ENCODE peak calls at places on chromosomes 5 and 9, in seven cellular contexts. J, L, U, M, Y, S and X are unnamed samples.

GRCh38 chr9:71762900-71763653 is 5.2 kb downstream of the CEMIP2 start:
- DNase-seq in J (peak; percentile 84), L (no peak), U (peak; percentile 46), M (no peak), Y (no peak), S (no peak), X (peak; percentile 64)

GRCh38 chr5:116009806-116010205 is 22.5 kb upstream of the ARL14EPL start:
- DNase-seq in J (peak; percentile 1), L (no peak), U (no peak), M (no peak), Y (no peak), S (no peak), X (no peak)

GRCh38 chr9:129885018-129885669 is 49.9 kb downstream of the USP20 start:
- DNase-seq in J (no peak), L (no peak), U (peak; percentile 47), M (peak; percentile 51), Y (peak; percentile 84), S (no peak), X (peak; percentile 31)

GRCh38 chr9:121833061-121833460 is 181.6 kb downstream of the DAB2IP start:
- DNase-seq in J (no peak), L (peak; percentile 24), U (no peak), M (no peak), Y (no peak), S (no peak), X (no peak)

GRCh38 chr9:127794001-127794791 is 8.4 kb downstream of the CDK9 start:
- DNase-seq in J (no peak), L (no peak), U (no peak), M (no peak), Y (no peak), S (no peak), X (no peak)

GRCh38 chr5:154321546-154321945 is 124.3 kb upstream of the SAP30L start:
- DNase-seq in J (no peak), L (peak; percentile 17), U (no peak), M (no peak), Y (no peak), S (no peak), X (no peak)

GRCh38 chr5:117454716-117455212 is 880.1 kb upstream of the SEMA6A start:
- DNase-seq in J (peak; percentile 20), L (peak; percentile 90), U (peak; percentile 7), M (peak; percentile 41), Y (peak; percentile 37), S (peak; percentile 1), X (peak; percentile 7)

GRCh38 chr5:57715296-57715695 is 232.7 kb upstream of the ACTBL2 start:
- DNase-seq in J (peak; percentile 49), L (no peak), U (no peak), M (no peak), Y (no peak), S (no peak), X (no peak)

GRCh38 chr9:111096051-111096450 is 57.8 kb upstream of the LPAR1 start:
- DNase-seq in J (no peak), L (no peak), U (no peak), M (no peak), Y (no peak), S (no peak), X (no peak)

GRCh38 chr9:114386886-114387677 is 700 bp downstream of the AKNA start:
- DNase-seq in J (peak; percentile 22), L (no peak), U (peak; percentile 30), M (no peak), Y (no peak), S (no peak), X (no peak)

GRCh38 chr5:42894057-42894456 is 82.4 kb upstream of the SELENOP start:
- DNase-seq in J (peak; percentile 19), L (peak; percentile 59), U (peak; percentile 24), M (no peak), Y (peak; percentile 42), S (no peak), X (no peak)

GRCh38 chr9:18397076-18397475 is 76.9 kb upstream of the ADAMTSL1 start:
- DNase-seq in J (no peak), L (no peak), U (no peak), M (no peak), Y (no peak), S (no peak), X (no peak)

GRCh38 chr5:177554474-177555111 is at the start of gene FAM193B:
- DNase-seq in J (peak; percentile 92), L (peak; percentile 97), U (peak; percentile 99), M (peak; percentile 93), Y (peak; percentile 98), S (peak; percentile 91), X (peak; percentile 99)

GRCh38 chr9:100379862-100380261 is 27.1 kb upstream of the TEX10 start:
- DNase-seq in J (peak; percentile 91), L (peak; percentile 70), U (peak; percentile 22), M (peak; percentile 39), Y (no peak), S (no peak), X (peak; percentile 26)

GRCh38 chr9:114995681-114996221 is 65.4 kb upstream of the TNFSF8 start:
- DNase-seq in J (no peak), L (no peak), U (no peak), M (no peak), Y (no peak), S (no peak), X (no peak)

GRCh38 chr5:169874626-169875025 is 105.7 kb downstream of the INSYN2B start:
- DNase-seq in J (no peak), L (no peak), U (peak; percentile 27), M (no peak), Y (no peak), S (no peak), X (peak; percentile 7)

GRCh38 chr5:131649160-131649559 is 14.1 kb upstream of the RAPGEF6 start:
- DNase-seq in J (peak; percentile 73), L (no peak), U (no peak), M (no peak), Y (no peak), S (no peak), X (no peak)

GRCh38 chr9:103713631-103714030 is 380.5 kb upstream of the SMC2 start:
- DNase-seq in J (peak; percentile 77), L (no peak), U (no peak), M (no peak), Y (no peak), S (no peak), X (no peak)

GRCh38 chr9:108673386-108673785 is 182.4 kb downstream of the ACTL7B start:
- DNase-seq in J (peak; percentile 29), L (peak; percentile 14), U (peak; percentile 74), M (no peak), Y (no peak), S (no peak), X (peak; percentile 74)

GRCh38 chr9:101028346-101029299 is at the start of gene PLPPR1:
- DNase-seq in J (peak; percentile 34), L (peak; percentile 96), U (peak; percentile 77), M (peak; percentile 43), Y (peak; percentile 86), S (no peak), X (peak; percentile 36)

GRCh38 chr9:120925535-120926396 is 830 bp downstream of the TRAF1 start:
- DNase-seq in J (peak; percentile 94), L (peak; percentile 73), U (peak; percentile 74), M (no peak), Y (no peak), S (no peak), X (peak; percentile 78)

GRCh38 chr9:92350129-92350739 is 24.5 kb downstream of the CENPP start:
- DNase-seq in J (peak; percentile 36), L (no peak), U (peak; percentile 40), M (no peak), Y (no peak), S (no peak), X (peak; percentile 20)

GRCh38 chr5:38734353-38734752 is 111.5 kb upstream of the OSMR start:
- DNase-seq in J (no peak), L (no peak), U (no peak), M (no peak), Y (no peak), S (no peak), X (no peak)

GRCh38 chr5:172499287-172499686 is 45.0 kb upstream of the SH3PXD2B start:
- DNase-seq in J (no peak), L (no peak), U (no peak), M (no peak), Y (no peak), S (no peak), X (no peak)

GRCh38 chr5:30994926-30995325 is 198.6 kb upstream of the CDH6 start:
- DNase-seq in J (no peak), L (no peak), U (no peak), M (no peak), Y (no peak), S (no peak), X (no peak)

GRCh38 chr5:43482490-43483064 is 1.1 kb downstream of the TMEM267 start:
- DNase-seq in J (peak; percentile 59), L (no peak), U (peak; percentile 36), M (peak; percentile 21), Y (no peak), S (no peak), X (peak; percentile 50)

GRCh38 chr5:140808889-140809291 is 2.0 kb downstream of the PCDHA4 start:
- DNase-seq in J (no peak), L (no peak), U (no peak), M (no peak), Y (no peak), S (no peak), X (no peak)

GRCh38 chr9:104287255-104287872 is 193.3 kb downstream of the SMC2 start:
- DNase-seq in J (peak; percentile 25), L (no peak), U (no peak), M (no peak), Y (no peak), S (no peak), X (no peak)

GRCh38 chr9:28678097-28678496 is 1104.8 kb upstream of the C9orf72 start:
- DNase-seq in J (no peak), L (no peak), U (no peak), M (no peak), Y (no peak), S (no peak), X (no peak)

GRCh38 chr9:122394265-122395242 is 23.7 kb downstream of the PTGS1 start:
- DNase-seq in J (peak; percentile 83), L (peak; percentile 61), U (peak; percentile 92), M (no peak), Y (no peak), S (no peak), X (peak; percentile 93)